ENCODE peak calls at places on chromosome 9, in ten cellular contexts. H is effector memory CD4-positive, alpha-beta T cell; X is AG04450; E is ovary; O is lung; B is CD4-positive, CD25-positive, alpha-beta regulatory T cell; T is cardiac muscle cell; S is PC-9; D is IMR-90; P is body of pancreas. V is an unnamed sample. For H3K9me3, the result is how much of the 10 kb centered on the place peaks cover.

GRCh38 chr9:4389755-4390154 is 89.9 kb upstream of the GLIS3 start:
- DNase-seq in H (no peak), X (no peak), E (no peak), O (no peak), B (no peak), T (no peak), S (no peak), D (no peak), P (no peak), V (no peak)

GRCh38 chr9:132181796-132182521 is 20.1 kb downstream of the NTNG2 start:
- DNase-seq in H (no peak), X (no peak), E (no peak), O (no peak), B (no peak), T (no peak), S (no peak), D (peak), P (no peak), V (no peak)

GRCh38 chr9:70479880-70480291 is 65.4 kb upstream of the KLF9 start:
- DNase-seq in H (no peak), X (peak), E (peak), O (no peak), B (no peak), T (no peak), S (peak), D (peak), P (peak), V (no peak)

GRCh38 chr9:72952914-72953313 is at the start of gene ALDH1A1:
- DNase-seq in H (no peak), X (no peak), E (peak), O (peak), B (no peak), T (peak), S (peak), D (no peak), P (peak), V (peak)

GRCh38 chr9:85515021-85515420 is 226.7 kb downstream of the AGTPBP1 start:
- DNase-seq in H (no peak), X (no peak), E (no peak), O (no peak), B (no peak), T (no peak), S (no peak), D (no peak), P (no peak), V (no peak)

GRCh38 chr9:11241779-11242178 is 629.0 kb upstream of the PTPRD start:
- DNase-seq in H (no peak), X (no peak), E (no peak), O (no peak), B (no peak), T (no peak), S (no peak), D (no peak), P (no peak), V (no peak)

GRCh38 chr9:134632329-134632728 is 9.3 kb upstream of the COL5A1 start:
- DNase-seq in H (no peak), X (no peak), E (peak), O (no peak), B (no peak), T (no peak), S (no peak), D (no peak), P (peak), V (no peak)

GRCh38 chr9:5784526-5785315 is 48.2 kb downstream of the ERMP1 start:
- DNase-seq in H (no peak), X (no peak), E (no peak), O (no peak), B (no peak), T (no peak), S (no peak), D (no peak), P (no peak), V (no peak)

GRCh38 chr9:98369471-98369870 is 114.0 kb upstream of the TBC1D2 start:
- DNase-seq in H (no peak), X (no peak), E (no peak), O (no peak), B (no peak), T (no peak), S (no peak), D (no peak), P (no peak), V (no peak)

GRCh38 chr9:114005371-114006154 is 72.5 kb downstream of the AMBP start:
- DNase-seq in H (no peak), X (no peak), E (peak), O (peak), B (no peak), T (no peak), S (no peak), D (no peak), P (peak), V (no peak)

GRCh38 chr9:109381011-109381729 is 60.3 kb upstream of the EPB41L4B start:
- DNase-seq in H (no peak), X (no peak), E (no peak), O (no peak), B (no peak), T (no peak), S (peak), D (peak), P (no peak), V (no peak)

GRCh38 chr9:133654736-133655657 is 18.8 kb downstream of the DBH start:
- DNase-seq in H (no peak), X (no peak), E (no peak), O (no peak), B (no peak), T (no peak), S (no peak), D (no peak), P (no peak), V (no peak)

GRCh38 chr9:114501786-114502682 is 3.2 kb downstream of the WHRN start:
- DNase-seq in H (no peak), X (no peak), E (no peak), O (no peak), B (no peak), T (peak), S (peak), D (peak), P (peak), V (no peak)

GRCh38 chr9:116468369-116468768 is 218.7 kb upstream of the TRIM32 start:
- DNase-seq in H (no peak), X (no peak), E (no peak), O (no peak), B (no peak), T (no peak), S (no peak), D (no peak), P (no peak), V (no peak)

GRCh38 chr9:7145361-7146069 is 387.7 kb downstream of the KDM4C start:
- DNase-seq in H (no peak), X (peak), E (no peak), O (no peak), B (no peak), T (no peak), S (no peak), D (peak), P (no peak), V (no peak)
- H3K9me3 ChIP-seq in H (under half), X (under half), E (under half), O (under half), B (under half), T (under half), S (under half), D (under half), P (under half), V (under half)

GRCh38 chr9:95316794-95317118 is 753 bp downstream of the FANCC start:
- DNase-seq in H (peak), X (no peak), E (no peak), O (peak), B (no peak), T (peak), S (peak), D (peak), P (peak), V (peak)

GRCh38 chr9:95317893-95318211 is 343 bp upstream of the FANCC start:
- DNase-seq in H (no peak), X (no peak), E (no peak), O (no peak), B (no peak), T (no peak), S (no peak), D (no peak), P (no peak), V (no peak)

GRCh38 chr9:95315108-95315746 is 2.3 kb downstream of the FANCC start:
- DNase-seq in H (no peak), X (no peak), E (no peak), O (no peak), B (no peak), T (no peak), S (no peak), D (no peak), P (no peak), V (no peak)

GRCh38 chr9:95317119-95317892 is at the start of gene FANCC:
- DNase-seq in H (peak), X (peak), E (peak), O (peak), B (peak), T (peak), S (peak), D (peak), P (peak), V (peak)

GRCh38 chr9:95316274-95316673 is 1.2 kb downstream of the FANCC start:
- DNase-seq in H (no peak), X (no peak), E (no peak), O (no peak), B (no peak), T (no peak), S (no peak), D (no peak), P (no peak), V (no peak)
- H3K9me3 ChIP-seq in H (under half), X (under half), E (under half), O (under half), B (under half), T (under half), S (under half), D (under half), P (under half), V (under half)

DNA sequence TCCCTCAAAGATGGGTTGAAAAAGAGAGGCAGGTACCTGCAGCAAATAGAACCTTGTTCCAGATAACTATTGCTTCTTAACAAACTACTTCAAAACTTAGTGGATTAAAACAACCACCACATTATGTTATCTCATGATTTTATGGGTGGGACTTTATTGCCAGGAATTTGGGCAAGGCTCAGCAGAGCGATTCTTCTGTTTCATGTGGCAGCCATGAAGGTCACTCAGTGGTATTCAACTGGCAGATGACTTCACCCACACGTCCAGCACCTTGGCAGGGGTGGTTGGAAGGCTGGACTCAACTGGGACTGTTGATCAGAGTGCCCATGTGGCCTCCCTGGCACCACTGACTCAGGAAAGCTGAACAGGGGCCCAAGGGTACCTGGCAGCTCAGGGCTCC is 112.0 kb downstream of the HSD17B3 start:
- DNase-seq in H (no peak), X (no peak), E (no peak), O (no peak), B (no peak), T (no peak), S (no peak), D (no peak), P (no peak), V (no peak)
- H3K9me3 ChIP-seq in H (under half), X (under half), E (under half), O (under half), B (under half), T (under half), S (under half), D (under half), P (under half), V (under half)

DNA sequence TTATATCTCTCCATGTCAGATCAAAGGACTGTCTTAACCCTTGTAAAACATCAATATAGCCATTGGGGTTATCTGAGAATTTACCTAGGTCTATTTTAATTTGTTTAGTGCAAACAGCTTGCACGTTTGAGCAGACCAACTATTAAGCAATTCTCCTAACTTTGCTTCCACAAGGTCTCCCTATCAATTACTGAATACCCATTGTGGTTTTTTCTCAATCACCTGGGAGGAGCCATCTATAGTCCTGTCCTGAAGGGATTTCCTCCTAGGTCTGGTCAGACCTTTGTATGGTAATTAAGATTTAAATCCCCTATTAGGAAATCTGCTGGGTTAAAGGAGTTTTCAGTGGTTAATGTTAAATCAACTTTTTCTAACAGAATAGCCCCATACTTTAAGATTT is 48.9 kb upstream of the S1PR3 start:
- DNase-seq in H (no peak), X (no peak), E (no peak), O (no peak), B (no peak), T (no peak), S (no peak), D (no peak), P (no peak), V (no peak)
- H3K9me3 ChIP-seq in H (under half), X (under half), E (under half), O (under half), B (under half), T (under half), S (under half), D (under half), P (under half), V (under half)

GRCh38 chr9:101415578-101415977 is 16.9 kb downstream of the ZNF189 start:
- DNase-seq in H (no peak), X (no peak), E (no peak), O (no peak), B (no peak), T (no peak), S (no peak), D (no peak), P (no peak), V (no peak)
- H3K9me3 ChIP-seq in H (under half), X (under half), E (under half), O (under half), B (half or more), T (under half), S (under half), D (under half), P (under half), V (under half)

DNA sequence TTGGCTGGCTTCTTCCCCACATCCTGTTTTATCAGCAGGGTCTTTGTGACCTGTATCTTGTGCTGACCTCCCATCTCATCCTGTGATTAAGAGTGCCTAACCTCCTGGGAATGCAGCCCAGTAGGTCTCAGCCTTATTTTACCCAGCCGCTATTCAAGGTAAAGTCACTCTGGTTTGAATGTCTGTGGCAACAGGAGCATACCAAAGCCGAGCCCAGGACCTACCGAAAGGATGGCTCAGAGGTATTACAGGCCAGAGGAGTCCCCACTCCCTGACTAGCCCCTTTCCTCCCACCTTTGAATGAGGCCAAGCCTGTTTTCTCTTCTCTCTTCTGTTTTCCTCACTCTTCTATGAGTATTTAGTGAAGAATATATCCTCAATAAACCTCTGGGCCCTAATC is 271.3 kb downstream of the OSTF1 start:
- DNase-seq in H (no peak), X (no peak), E (no peak), O (no peak), B (no peak), T (no peak), S (no peak), D (no peak), P (no peak), V (no peak)
- H3K9me3 ChIP-seq in H (under half), X (under half), E (under half), O (under half), B (under half), T (under half), S (under half), D (under half), P (under half), V (under half)

GRCh38 chr9:1460143-1460769 is 410.1 kb downstream of the DMRT2 start:
- DNase-seq in H (no peak), X (no peak), E (no peak), O (no peak), B (no peak), T (peak), S (no peak), D (no peak), P (no peak), V (peak)

GRCh38 chr9:1457460-1457859 is 407.3 kb downstream of the DMRT2 start:
- DNase-seq in H (no peak), X (no peak), E (no peak), O (no peak), B (no peak), T (no peak), S (no peak), D (no peak), P (no peak), V (no peak)

GRCh38 chr9:1456301-1456999 is 406.3 kb downstream of the DMRT2 start:
- DNase-seq in H (no peak), X (no peak), E (no peak), O (no peak), B (no peak), T (no peak), S (no peak), D (no peak), P (no peak), V (no peak)

GRCh38 chr9:1454980-1455367 is 404.8 kb downstream of the DMRT2 start:
- DNase-seq in H (no peak), X (no peak), E (no peak), O (no peak), B (no peak), T (no peak), S (no peak), D (no peak), P (peak), V (no peak)

DNA sequence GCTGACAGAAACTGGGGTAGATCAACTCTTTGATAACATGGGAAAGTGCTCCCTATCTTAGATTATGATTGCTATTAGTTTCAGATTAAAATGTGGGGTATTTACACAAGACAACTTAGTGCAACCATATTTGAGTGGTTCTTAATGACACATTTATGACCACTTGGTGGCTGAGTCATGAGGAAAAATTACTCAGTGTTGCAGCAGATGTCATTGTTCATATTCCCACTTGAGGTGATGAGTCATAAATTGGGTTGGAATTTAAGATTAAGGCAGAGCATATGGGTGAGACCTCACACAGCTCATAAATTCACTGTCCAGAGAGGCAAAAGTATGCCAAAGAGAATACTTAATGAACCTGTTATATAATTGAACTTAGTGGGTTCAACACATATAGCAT is 408.3 kb downstream of the DMRT2 start:
- DNase-seq in H (no peak), X (no peak), E (no peak), O (no peak), B (no peak), T (no peak), S (no peak), D (peak), P (no peak), V (peak)
- H3K9me3 ChIP-seq in H (under half), X (under half), E (under half), O (under half), B (under half), T (under half), S (under half), D (under half), P (under half), V (under half)

GRCh38 chr9:95947118-95947517 is 71.6 kb downstream of the ERCC6L2 start:
- DNase-seq in H (no peak), X (no peak), E (no peak), O (no peak), B (no peak), T (no peak), S (no peak), D (no peak), P (no peak), V (no peak)
- H3K9me3 ChIP-seq in H (under half), X (under half), E (under half), O (under half), B (under half), T (under half), S (under half), D (under half), P (under half), V (under half)

GRCh38 chr9:137969008-137969407 is 91.4 kb downstream of the CACNA1B start:
- DNase-seq in H (no peak), X (no peak), E (no peak), O (no peak), B (no peak), T (no peak), S (no peak), D (no peak), P (no peak), V (no peak)
- H3K9me3 ChIP-seq in H (under half), X (half or more), E (under half), O (under half), B (under half), T (under half), S (under half), D (under half), P (under half), V (under half)

V was measured in Caco-2.